ENCODE peak calls at places on chromosomes 6 and 20, in five cellular contexts. E is A549, R is RPMI8226, U is cardiac muscle cell, V is AG08395. D is an unnamed sample.

GRCh38 chr20:35604444-35604750 is 11.2 kb upstream of the SPAG4 start:
- DNase-seq in R (peak), U (no peak), E (no peak), V (no peak), D (no peak)

GRCh38 chr20:51750037-51750769 is 18.0 kb downstream of the ATP9A start:
- DNase-seq in R (peak), E (peak), U (peak), V (peak), D (peak)

GRCh38 chr6:138293996-138294395 is 75.7 kb upstream of the PBOV1 start:
- DNase-seq in U (no peak), R (no peak), E (no peak), V (no peak), D (no peak)

GRCh38 chr20:14189794-14190402 is 147.5 kb downstream of the FLRT3 start:
- DNase-seq in R (peak), E (peak), U (peak), V (peak), D (peak)

GRCh38 chr20:36591854-36592641 is 13.5 kb upstream of the RAB5IF start:
- DNase-seq in E (no peak), R (no peak), U (peak), V (peak), D (no peak)

GRCh38 chr20:57748601-57749130 is 38.9 kb upstream of the PMEPA1 start:
- DNase-seq in E (peak), R (peak), U (peak), V (peak), D (peak)

GRCh38 chr6:149763866-149764265 is 14.3 kb downstream of the PCMT1 start:
- DNase-seq in V (peak), R (no peak), U (no peak), E (no peak), D (no peak)

GRCh38 chr6:148831064-148831463 is 84.2 kb downstream of the UST start:
- DNase-seq in V (no peak), E (no peak), R (peak), U (no peak), D (no peak)

GRCh38 chr6:157238346-157238745 is 85.0 kb downstream of the TMEM242 start:
- DNase-seq in U (no peak), V (no peak), R (no peak), E (no peak), D (no peak)

GRCh38 chr6:70599187-70599586 is 32.5 kb downstream of the SDHAF4 start:
- DNase-seq in R (no peak), E (no peak), V (no peak), U (no peak), D (no peak)